ENCODE peak calls at places on chromosomes 16 and 17, in five cellular contexts. O is breast epithelium, M is lung, H is cardiac muscle cell, N is substantia nigra. L is an unnamed sample.

GRCh38 chr17:42240201-42240600 is 36.0 kb downstream of the STAT5B start:
- DNase-seq in N (no peak), O (no peak), H (no peak), M (no peak), L (no peak)

GRCh38 chr16:9148376-9149015 is 57.1 kb downstream of the HAPSTR1 start:
- DNase-seq in O (no peak), H (no peak), M (no peak), N (no peak), L (no peak)

GRCh38 chr17:83201206-83202001 is 122.0 kb downstream of the METRNL start:
- DNase-seq in O (peak), H (no peak), N (no peak), M (no peak), L (no peak)

GRCh38 chr16:78213751-78214150 is 114.3 kb downstream of the WWOX start:
- DNase-seq in O (no peak), M (no peak), H (no peak), N (no peak), L (no peak)

GRCh38 chr17:47806913-47807255 is 14.7 kb downstream of the OSBPL7 start:
- DNase-seq in M (no peak), O (no peak), H (no peak), N (no peak), L (no peak)

GRCh38 chr17:37772982-37773381 is 28.1 kb upstream of the HNF1B start:
- DNase-seq in H (no peak), M (no peak), O (no peak), N (no peak), L (no peak)

GRCh38 chr17:48510761-48511604 is 19.8 kb downstream of the HOXB1 start:
- DNase-seq in M (no peak), H (peak), N (no peak), O (no peak), L (no peak)

GRCh38 chr16:60651351-60651750 is 1384.9 kb downstream of the CDH8 start:
- DNase-seq in M (no peak), N (no peak), O (no peak), H (no peak), L (no peak)

GRCh38 chr17:8836821-8837426 is 30.6 kb downstream of the PIK3R6 start:
- DNase-seq in N (no peak), O (no peak), M (peak), H (peak), L (no peak)

GRCh38 chr17:81035389-81036127 is 607 bp downstream of the BAIAP2 start:
- DNase-seq in N (no peak), O (no peak), M (no peak), H (peak), L (peak)

GRCh38 chr16:129075-129474 is 9.4 kb downstream of the NPRL3 start:
- DNase-seq in M (no peak), H (no peak), O (no peak), N (no peak), L (no peak)

GRCh38 chr16:13269905-13270528 is 368.6 kb downstream of the SHISA9 start:
- DNase-seq in H (no peak), N (no peak), M (no peak), O (no peak), L (no peak)

GRCh38 chr16:78200023-78200389 is 100.6 kb downstream of the WWOX start:
- DNase-seq in N (no peak), O (no peak), M (no peak), H (no peak), L (no peak)

GRCh38 chr16:1134776-1135458 is 18.0 kb upstream of the CACNA1H start:
- DNase-seq in M (no peak), O (no peak), N (no peak), H (no peak), L (no peak)
- H3K27ac ChIP-seq in M (no peak), O (no peak), N (no peak), H (no peak), L (no peak)

GRCh38 chr17:56676807-56677206 is 83.3 kb downstream of the NOG start:
- DNase-seq in N (no peak), M (no peak), H (no peak), O (no peak), L (no peak)

GRCh38 chr17:56679767-56680422 is 86.4 kb downstream of the NOG start:
- DNase-seq in O (no peak), M (no peak), N (no peak), H (no peak), L (no peak)

GRCh38 chr17:56679148-56679766 is 85.8 kb downstream of the NOG start:
- DNase-seq in N (no peak), M (no peak), O (no peak), H (peak), L (no peak)

GRCh38 chr17:56680676-56681075 is 87.2 kb downstream of the NOG start:
- DNase-seq in O (no peak), H (no peak), N (no peak), M (no peak), L (no peak)

DNA sequence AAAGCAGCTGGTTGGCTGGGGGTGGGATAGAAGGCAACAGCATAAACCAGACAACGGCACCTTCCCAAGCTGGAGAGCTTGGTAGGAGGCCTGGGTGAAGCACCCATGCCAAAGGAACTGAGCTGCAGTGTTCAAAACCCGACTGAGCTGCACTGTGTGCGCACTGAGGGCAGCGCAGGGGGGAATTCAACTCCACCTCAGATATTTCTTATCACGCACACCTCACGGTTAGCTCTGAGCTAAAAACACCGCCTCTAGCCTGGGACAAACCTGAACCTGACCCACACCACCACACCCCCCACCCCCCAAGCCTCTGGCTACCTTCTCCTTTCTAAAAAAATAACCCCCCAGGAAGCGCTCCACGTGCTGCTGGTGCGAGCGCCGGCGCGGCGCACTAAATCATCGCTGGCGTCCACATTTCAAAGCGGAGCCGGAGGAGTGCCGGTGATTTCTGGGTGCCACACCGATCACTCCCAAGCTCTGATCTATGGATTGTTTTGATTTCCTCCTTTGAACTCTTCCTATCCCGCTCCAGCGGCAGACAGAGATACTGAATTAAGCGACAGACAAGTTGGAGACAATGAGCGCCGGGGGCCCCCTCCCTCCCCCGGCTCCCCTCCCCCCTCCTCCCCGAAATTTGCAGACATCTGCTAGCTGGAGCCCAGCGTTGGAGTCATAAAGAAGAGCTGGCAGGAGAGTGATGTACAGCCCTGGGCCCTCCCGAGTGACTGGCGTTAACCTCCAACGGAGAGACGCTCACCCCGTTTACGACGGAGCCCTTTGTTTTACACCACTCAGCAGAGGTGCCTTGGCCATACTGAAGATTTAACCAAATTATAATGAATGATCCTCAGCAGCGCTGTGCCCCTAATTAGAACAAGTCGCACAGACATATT is 85.0 kb downstream of the NOG start:
- DNase-seq in O (no peak), N (no peak), H (no peak), M (no peak), L (no peak)
- H3K27ac ChIP-seq in O (no peak), N (no peak), H (no peak), M (no peak), L (no peak)

DNA sequence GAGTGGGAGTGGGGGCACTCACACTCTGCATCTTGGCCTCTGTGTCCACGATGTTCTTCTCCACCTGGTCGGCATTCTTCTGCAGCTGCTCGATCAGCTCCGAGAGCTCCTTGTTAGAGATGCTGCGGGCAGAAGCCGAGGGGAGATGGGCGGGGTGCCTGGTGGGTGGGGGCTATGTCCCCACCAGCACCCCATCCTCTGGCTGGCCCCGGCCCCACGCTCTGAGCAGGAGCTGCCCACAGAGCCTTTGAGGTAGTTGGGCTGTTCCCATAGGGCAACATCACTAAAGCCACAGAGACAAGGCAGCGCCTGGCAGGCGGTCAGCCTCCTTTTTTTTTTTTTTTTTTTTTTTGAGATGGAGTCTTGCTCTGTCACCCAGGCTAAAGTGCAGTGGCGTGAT is 26.1 kb downstream of the PPL start:
- DNase-seq in M (no peak), H (no peak), N (no peak), O (no peak), L (no peak)
- H3K27ac ChIP-seq in M (no peak), H (no peak), N (no peak), O (no peak), L (no peak)

GRCh38 chr16:70692481-70693203 is 6.8 kb upstream of the MTSS2 start:
- DNase-seq in M (no peak), H (no peak), O (no peak), N (no peak), L (no peak)

GRCh38 chr16:70691223-70692129 is 5.6 kb upstream of the MTSS2 start:
- DNase-seq in N (peak), H (peak), O (no peak), M (no peak), L (peak)

GRCh38 chr16:70689970-70690905 is 4.4 kb upstream of the MTSS2 start:
- DNase-seq in H (no peak), M (no peak), O (no peak), N (no peak), L (no peak)

GRCh38 chr16:70693231-70693671 is 7.4 kb upstream of the MTSS2 start:
- DNase-seq in H (no peak), O (no peak), N (no peak), M (no peak), L (no peak)

GRCh38 chr16:70692130-70692470 is 6.2 kb upstream of the MTSS2 start:
- DNase-seq in H (no peak), O (no peak), N (no peak), M (no peak), L (no peak)
- H3K27ac ChIP-seq in H (peak), O (peak), N (peak), M (peak), L (peak)